ENCODE peak calls at places on chromosomes 13 and 19, in five cellular contexts. One of them, this sample, is unnamed.

GRCh38 chr19:38674388-38675133 is 27.1 kb downstream of the ACTN4 start:
- DNase-seq in nephron progenitor cell: no peak
- DNase-seq in left cardiac atrium: peak
- DNase-seq in PC-9: no peak
- DNase-seq in cardiac muscle cell: no peak
- DNase-seq in this sample: no peak

GRCh38 chr19:6298413-6298812 is 18.6 kb upstream of the MLLT1 start:
- DNase-seq in nephron progenitor cell: no peak
- DNase-seq in left cardiac atrium: no peak
- DNase-seq in PC-9: no peak
- DNase-seq in cardiac muscle cell: no peak
- DNase-seq in this sample: no peak

GRCh38 chr19:15466851-15467733 is 2.7 kb upstream of the RASAL3 start:
- DNase-seq in nephron progenitor cell: no peak
- DNase-seq in left cardiac atrium: no peak
- DNase-seq in PC-9: no peak
- DNase-seq in cardiac muscle cell: peak
- DNase-seq in this sample: no peak

GRCh38 chr13:85241045-85241444 is 558.2 kb downstream of the SLITRK6 start:
- DNase-seq in nephron progenitor cell: no peak
- DNase-seq in left cardiac atrium: no peak
- DNase-seq in PC-9: peak
- DNase-seq in cardiac muscle cell: peak
- DNase-seq in this sample: peak

GRCh38 chr19:51125421-51126075 is 842 bp downstream of the SIGLEC9 start:
- DNase-seq in nephron progenitor cell: no peak
- DNase-seq in left cardiac atrium: no peak
- DNase-seq in PC-9: no peak
- DNase-seq in cardiac muscle cell: no peak
- DNase-seq in this sample: no peak

GRCh38 chr19:18514800-18515682 is 6.8 kb downstream of the ELL start:
- DNase-seq in nephron progenitor cell: no peak
- DNase-seq in left cardiac atrium: peak
- DNase-seq in PC-9: peak
- DNase-seq in cardiac muscle cell: peak
- DNase-seq in this sample: no peak

GRCh38 chr13:94595006-94595942 is 678 bp downstream of the TGDS start:
- DNase-seq in nephron progenitor cell: peak
- DNase-seq in left cardiac atrium: no peak
- DNase-seq in PC-9: peak
- DNase-seq in cardiac muscle cell: peak
- DNase-seq in this sample: no peak

GRCh38 chr13:41523396-41523795 is 66.0 kb downstream of the RGCC start:
- DNase-seq in nephron progenitor cell: no peak
- DNase-seq in left cardiac atrium: no peak
- DNase-seq in PC-9: no peak
- DNase-seq in cardiac muscle cell: no peak
- DNase-seq in this sample: no peak

GRCh38 chr19:41811036-41811435 is 14.6 kb downstream of the CEACAM3 start:
- DNase-seq in nephron progenitor cell: no peak
- DNase-seq in left cardiac atrium: no peak
- DNase-seq in PC-9: no peak
- DNase-seq in cardiac muscle cell: no peak
- DNase-seq in this sample: no peak

GRCh38 chr19:52094526-52094925 is 1.0 kb downstream of the ZNF841 start:
- DNase-seq in nephron progenitor cell: no peak
- DNase-seq in left cardiac atrium: no peak
- DNase-seq in PC-9: no peak
- DNase-seq in cardiac muscle cell: no peak
- DNase-seq in this sample: no peak

GRCh38 chr19:42350417-42350816 is 25.0 kb downstream of the MEGF8 start:
- DNase-seq in nephron progenitor cell: no peak
- DNase-seq in left cardiac atrium: no peak
- DNase-seq in PC-9: no peak
- DNase-seq in cardiac muscle cell: no peak
- DNase-seq in this sample: no peak

GRCh38 chr19:8458380-8458779 is 13.6 kb downstream of the HNRNPM start:
- DNase-seq in nephron progenitor cell: no peak
- DNase-seq in left cardiac atrium: no peak
- DNase-seq in PC-9: no peak
- DNase-seq in cardiac muscle cell: no peak
- DNase-seq in this sample: no peak

GRCh38 chr13:44063881-44064280 is 184.2 kb downstream of the LACC1 start:
- DNase-seq in nephron progenitor cell: no peak
- DNase-seq in left cardiac atrium: no peak
- DNase-seq in PC-9: no peak
- DNase-seq in cardiac muscle cell: no peak
- DNase-seq in this sample: no peak

GRCh38 chr19:17952041-17952976 is 14.6 kb upstream of the KCNN1 start:
- DNase-seq in nephron progenitor cell: peak
- DNase-seq in left cardiac atrium: no peak
- DNase-seq in PC-9: no peak
- DNase-seq in cardiac muscle cell: no peak
- DNase-seq in this sample: no peak

This sample was measured in keratinocyte.